ENCODE peak calls at places on chromosomes 12 and 14, in four cellular contexts. One of them, this sample, is unnamed.

GRCh38 chr14:36746907-36747306 is 85.2 kb downstream of the PAX9 start:
- DNase-seq in activated naive CD8-positive, alpha-beta T cell treated with anti-CD3 and anti-CD28 coated beads, Interleukin-2, amount 50 U/mL, for 16 hours: no peak
- DNase-seq in erythroblast: no peak
- DNase-seq in NCI-H1092 treated with DMSO at 0.1 percent for 48 hours: no peak
- DNase-seq in this sample: no peak

GRCh38 chr14:91409991-91410401 is 7.6 kb downstream of the CCDC88C start:
- DNase-seq in erythroblast: no peak
- DNase-seq in NCI-H1092 treated with DMSO at 0.1 percent for 48 hours: no peak
- DNase-seq in activated naive CD8-positive, alpha-beta T cell treated with anti-CD3 and anti-CD28 coated beads, Interleukin-2, amount 50 U/mL, for 16 hours: no peak
- DNase-seq in this sample: peak

GRCh38 chr12:53231859-53232640 is at the start of gene RARG:
- DNase-seq in activated naive CD8-positive, alpha-beta T cell treated with anti-CD3 and anti-CD28 coated beads, Interleukin-2, amount 50 U/mL, for 16 hours: no peak
- DNase-seq in NCI-H1092 treated with DMSO at 0.1 percent for 48 hours: no peak
- DNase-seq in erythroblast: peak
- DNase-seq in this sample: peak

GRCh38 chr12:54082402-54082892 is 28.8 kb downstream of the HOXC4 start:
- DNase-seq in erythroblast: no peak
- DNase-seq in NCI-H1092 treated with DMSO at 0.1 percent for 48 hours: peak
- DNase-seq in activated naive CD8-positive, alpha-beta T cell treated with anti-CD3 and anti-CD28 coated beads, Interleukin-2, amount 50 U/mL, for 16 hours: no peak
- DNase-seq in this sample: peak

GRCh38 chr14:27367345-27367744 is 769.5 kb upstream of the NOVA1 start:
- DNase-seq in erythroblast: no peak
- DNase-seq in activated naive CD8-positive, alpha-beta T cell treated with anti-CD3 and anti-CD28 coated beads, Interleukin-2, amount 50 U/mL, for 16 hours: no peak
- DNase-seq in NCI-H1092 treated with DMSO at 0.1 percent for 48 hours: no peak
- DNase-seq in this sample: no peak

GRCh38 chr12:52633383-52633782 is 15.0 kb upstream of the KRT73 start:
- DNase-seq in erythroblast: no peak
- DNase-seq in activated naive CD8-positive, alpha-beta T cell treated with anti-CD3 and anti-CD28 coated beads, Interleukin-2, amount 50 U/mL, for 16 hours: no peak
- DNase-seq in NCI-H1092 treated with DMSO at 0.1 percent for 48 hours: no peak
- DNase-seq in this sample: no peak

GRCh38 chr14:75301666-75302325 is 23.2 kb downstream of the FOS start:
- DNase-seq in NCI-H1092 treated with DMSO at 0.1 percent for 48 hours: no peak
- DNase-seq in activated naive CD8-positive, alpha-beta T cell treated with anti-CD3 and anti-CD28 coated beads, Interleukin-2, amount 50 U/mL, for 16 hours: no peak
- DNase-seq in erythroblast: no peak
- DNase-seq in this sample: no peak

GRCh38 chr14:97458302-97459137 is 661.3 kb downstream of the VRK1 start:
- DNase-seq in activated naive CD8-positive, alpha-beta T cell treated with anti-CD3 and anti-CD28 coated beads, Interleukin-2, amount 50 U/mL, for 16 hours: peak
- DNase-seq in NCI-H1092 treated with DMSO at 0.1 percent for 48 hours: no peak
- DNase-seq in erythroblast: no peak
- DNase-seq in this sample: peak

GRCh38 chr12:62006076-62006732 is 254.0 kb upstream of the USP15 start:
- DNase-seq in erythroblast: peak
- DNase-seq in NCI-H1092 treated with DMSO at 0.1 percent for 48 hours: peak
- DNase-seq in activated naive CD8-positive, alpha-beta T cell treated with anti-CD3 and anti-CD28 coated beads, Interleukin-2, amount 50 U/mL, for 16 hours: no peak
- DNase-seq in this sample: no peak

GRCh38 chr12:53533476-53533875 is 26.2 kb upstream of the NPFF start:
- DNase-seq in activated naive CD8-positive, alpha-beta T cell treated with anti-CD3 and anti-CD28 coated beads, Interleukin-2, amount 50 U/mL, for 16 hours: no peak
- DNase-seq in NCI-H1092 treated with DMSO at 0.1 percent for 48 hours: no peak
- DNase-seq in erythroblast: no peak
- DNase-seq in this sample: no peak

GRCh38 chr14:105074601-105075053 is 9.4 kb upstream of the GPR132 start:
- DNase-seq in NCI-H1092 treated with DMSO at 0.1 percent for 48 hours: no peak
- DNase-seq in activated naive CD8-positive, alpha-beta T cell treated with anti-CD3 and anti-CD28 coated beads, Interleukin-2, amount 50 U/mL, for 16 hours: no peak
- DNase-seq in erythroblast: no peak
- DNase-seq in this sample: no peak

GRCh38 chr14:64736271-64737131 is 32.3 kb downstream of the PLEKHG3 start:
- DNase-seq in erythroblast: no peak
- DNase-seq in activated naive CD8-positive, alpha-beta T cell treated with anti-CD3 and anti-CD28 coated beads, Interleukin-2, amount 50 U/mL, for 16 hours: no peak
- DNase-seq in NCI-H1092 treated with DMSO at 0.1 percent for 48 hours: peak
- DNase-seq in this sample: no peak

GRCh38 chr12:65123435-65124063 is 2.4 kb upstream of the WIF1 start:
- DNase-seq in activated naive CD8-positive, alpha-beta T cell treated with anti-CD3 and anti-CD28 coated beads, Interleukin-2, amount 50 U/mL, for 16 hours: no peak
- DNase-seq in NCI-H1092 treated with DMSO at 0.1 percent for 48 hours: peak
- DNase-seq in erythroblast: peak
- DNase-seq in this sample: no peak

GRCh38 chr14:99481745-99482099 is 513 bp downstream of the CCNK start:
- DNase-seq in NCI-H1092 treated with DMSO at 0.1 percent for 48 hours: no peak
- DNase-seq in activated naive CD8-positive, alpha-beta T cell treated with anti-CD3 and anti-CD28 coated beads, Interleukin-2, amount 50 U/mL, for 16 hours: no peak
- DNase-seq in erythroblast: peak
- DNase-seq in this sample: no peak

GRCh38 chr12:46830731-46831334 is 5.0 kb upstream of the SLC38A4 start:
- DNase-seq in NCI-H1092 treated with DMSO at 0.1 percent for 48 hours: no peak
- DNase-seq in activated naive CD8-positive, alpha-beta T cell treated with anti-CD3 and anti-CD28 coated beads, Interleukin-2, amount 50 U/mL, for 16 hours: no peak
- DNase-seq in erythroblast: no peak
- DNase-seq in this sample: no peak

GRCh38 chr14:68473794-68474193 is 319.1 kb downstream of the ZFP36L1 start:
- DNase-seq in activated naive CD8-positive, alpha-beta T cell treated with anti-CD3 and anti-CD28 coated beads, Interleukin-2, amount 50 U/mL, for 16 hours: no peak
- DNase-seq in NCI-H1092 treated with DMSO at 0.1 percent for 48 hours: no peak
- DNase-seq in erythroblast: peak
- DNase-seq in this sample: no peak

GRCh38 chr12:26126340-26127284 is 1.8 kb upstream of the BHLHE41 start:
- DNase-seq in activated naive CD8-positive, alpha-beta T cell treated with anti-CD3 and anti-CD28 coated beads, Interleukin-2, amount 50 U/mL, for 16 hours: no peak
- DNase-seq in erythroblast: peak
- DNase-seq in NCI-H1092 treated with DMSO at 0.1 percent for 48 hours: no peak
- DNase-seq in this sample: no peak

GRCh38 chr12:93094988-93095737 is 166.1 kb upstream of the EEA1 start:
- DNase-seq in erythroblast: no peak
- DNase-seq in NCI-H1092 treated with DMSO at 0.1 percent for 48 hours: no peak
- DNase-seq in activated naive CD8-positive, alpha-beta T cell treated with anti-CD3 and anti-CD28 coated beads, Interleukin-2, amount 50 U/mL, for 16 hours: no peak
- DNase-seq in this sample: no peak

GRCh38 chr12:108253540-108253939 is 85.6 kb downstream of the CMKLR1 start:
- DNase-seq in NCI-H1092 treated with DMSO at 0.1 percent for 48 hours: no peak
- DNase-seq in activated naive CD8-positive, alpha-beta T cell treated with anti-CD3 and anti-CD28 coated beads, Interleukin-2, amount 50 U/mL, for 16 hours: no peak
- DNase-seq in erythroblast: no peak
- DNase-seq in this sample: no peak

GRCh38 chr12:442235-442884 is 17.4 kb upstream of the B4GALNT3 start:
- DNase-seq in NCI-H1092 treated with DMSO at 0.1 percent for 48 hours: peak
- DNase-seq in activated naive CD8-positive, alpha-beta T cell treated with anti-CD3 and anti-CD28 coated beads, Interleukin-2, amount 50 U/mL, for 16 hours: no peak
- DNase-seq in erythroblast: peak
- DNase-seq in this sample: peak

GRCh38 chr12:93970892-93971688 is 177.3 kb upstream of the PLXNC1 start:
- DNase-seq in erythroblast: no peak
- DNase-seq in NCI-H1092 treated with DMSO at 0.1 percent for 48 hours: no peak
- DNase-seq in activated naive CD8-positive, alpha-beta T cell treated with anti-CD3 and anti-CD28 coated beads, Interleukin-2, amount 50 U/mL, for 16 hours: no peak
- DNase-seq in this sample: no peak

GRCh38 chr14:69535230-69535848 is 39.3 kb downstream of the CCDC177 start:
- DNase-seq in NCI-H1092 treated with DMSO at 0.1 percent for 48 hours: peak
- DNase-seq in activated naive CD8-positive, alpha-beta T cell treated with anti-CD3 and anti-CD28 coated beads, Interleukin-2, amount 50 U/mL, for 16 hours: no peak
- DNase-seq in erythroblast: peak
- DNase-seq in this sample: no peak

GRCh38 chr12:50589650-50590435 is 85.1 kb downstream of the DIP2B start:
- DNase-seq in activated naive CD8-positive, alpha-beta T cell treated with anti-CD3 and anti-CD28 coated beads, Interleukin-2, amount 50 U/mL, for 16 hours: no peak
- DNase-seq in erythroblast: peak
- DNase-seq in NCI-H1092 treated with DMSO at 0.1 percent for 48 hours: no peak
- DNase-seq in this sample: no peak

GRCh38 chr12:116717466-116718457 is 20.1 kb downstream of the SPRING1 start:
- DNase-seq in erythroblast: no peak
- DNase-seq in NCI-H1092 treated with DMSO at 0.1 percent for 48 hours: no peak
- DNase-seq in activated naive CD8-positive, alpha-beta T cell treated with anti-CD3 and anti-CD28 coated beads, Interleukin-2, amount 50 U/mL, for 16 hours: no peak
- DNase-seq in this sample: no peak

GRCh38 chr12:22935090-22935489 is 310.1 kb downstream of the ETNK1 start:
- DNase-seq in erythroblast: no peak
- DNase-seq in NCI-H1092 treated with DMSO at 0.1 percent for 48 hours: peak
- DNase-seq in activated naive CD8-positive, alpha-beta T cell treated with anti-CD3 and anti-CD28 coated beads, Interleukin-2, amount 50 U/mL, for 16 hours: no peak
- DNase-seq in this sample: no peak

GRCh38 chr12:2084553-2085296 is 31.9 kb downstream of the CACNA1C start:
- DNase-seq in erythroblast: no peak
- DNase-seq in NCI-H1092 treated with DMSO at 0.1 percent for 48 hours: no peak
- DNase-seq in activated naive CD8-positive, alpha-beta T cell treated with anti-CD3 and anti-CD28 coated beads, Interleukin-2, amount 50 U/mL, for 16 hours: no peak
- DNase-seq in this sample: no peak

GRCh38 chr12:6047249-6048227 is 76.9 kb downstream of the VWF start:
- DNase-seq in NCI-H1092 treated with DMSO at 0.1 percent for 48 hours: no peak
- DNase-seq in activated naive CD8-positive, alpha-beta T cell treated with anti-CD3 and anti-CD28 coated beads, Interleukin-2, amount 50 U/mL, for 16 hours: no peak
- DNase-seq in erythroblast: no peak
- DNase-seq in this sample: no peak

GRCh38 chr12:69430942-69431603 is 39.1 kb upstream of the FRS2 start:
- DNase-seq in activated naive CD8-positive, alpha-beta T cell treated with anti-CD3 and anti-CD28 coated beads, Interleukin-2, amount 50 U/mL, for 16 hours: no peak
- DNase-seq in NCI-H1092 treated with DMSO at 0.1 percent for 48 hours: no peak
- DNase-seq in erythroblast: no peak
- DNase-seq in this sample: no peak

This sample was measured in T-helper 9 cell.